ENCODE peak calls at places on chromosome 22, in eight cellular contexts. T, C, Q, Z, S, H, A and V are unnamed samples. For H3K4me1, the result is how much of the 10 kb centered on the place peaks cover.

GRCh38 chr22:42519544-42520237 is at the start of gene RRP7A:
- DNase-seq in Q (peak), S (peak), T (peak), Z (peak), C (peak), H (peak), A (peak), V (peak)

GRCh38 chr22:23178512-23179254 is 1.6 kb upstream of the BCR start:
- DNase-seq in Q (peak), T (no peak), Z (peak), S (peak), H (peak), A (peak), C (peak), V (peak)

GRCh38 chr22:37187891-37188761 is at the start of gene C1QTNF6:
- DNase-seq in A (peak), T (peak), S (peak), C (peak), H (no peak), Q (peak), Z (peak), V (no peak)

GRCh38 chr22:19717691-19718254 is 3.5 kb downstream of the SEPTIN5 start:
- DNase-seq in H (peak), Q (peak), S (peak), A (peak), Z (peak), T (peak), C (peak), V (peak)

GRCh38 chr22:47125603-47126002 is 363.2 kb downstream of the TBC1D22A start:
- DNase-seq in S (peak), Z (no peak), Q (no peak), C (no peak), H (no peak), A (no peak), T (no peak), V (no peak)

GRCh38 chr22:37951305-37951704 is 2.1 kb downstream of the C22orf23 start:
- DNase-seq in H (no peak), T (no peak), S (peak), C (no peak), Q (peak), Z (no peak), A (peak), V (no peak)

GRCh38 chr22:48945621-48946458 is 881.8 kb downstream of the BRD1 start:
- DNase-seq in S (no peak), Q (peak), T (no peak), C (no peak), Z (no peak), A (no peak), H (no peak), V (no peak)

GRCh38 chr22:33785283-33785991 is 134.8 kb downstream of the LARGE1 start:
- DNase-seq in Q (no peak), T (peak), A (peak), Z (no peak), C (no peak), S (peak), H (no peak), V (no peak)

GRCh38 chr22:31192513-31192912 is 19.6 kb upstream of the LIMK2 start:
- DNase-seq in H (no peak), Q (no peak), C (no peak), Z (no peak), A (peak), S (peak), T (no peak), V (no peak)

GRCh38 chr22:48445113-48445827 is 1382.4 kb downstream of the BRD1 start:
- DNase-seq in A (no peak), Q (no peak), C (no peak), T (no peak), H (no peak), Z (no peak), S (peak), V (no peak)

GRCh38 chr22:47872761-47873535 is 1110.5 kb downstream of the TBC1D22A start:
- DNase-seq in Q (no peak), C (no peak), Z (no peak), H (no peak), A (no peak), T (no peak), S (no peak), V (no peak)

GRCh38 chr22:41822289-41823057 is 10.4 kb upstream of the SREBF2 start:
- DNase-seq in Z (no peak), C (no peak), Q (no peak), T (peak), A (peak), S (peak), H (no peak), V (peak)

GRCh38 chr22:42648368-42649260 is 578 bp downstream of the CYB5R3 start:
- DNase-seq in Q (no peak), T (no peak), C (peak), S (peak), A (peak), H (peak), Z (peak), V (no peak)

GRCh38 chr22:32628626-32629587 is 154.3 kb downstream of the FBXO7 start:
- DNase-seq in S (peak), A (no peak), Z (no peak), Q (no peak), C (no peak), T (no peak), H (no peak), V (no peak)

GRCh38 chr22:25449781-25450317 is 114.6 kb upstream of the GRK3 start:
- DNase-seq in H (no peak), Q (no peak), S (peak), Z (no peak), T (peak), A (peak), C (no peak), V (no peak)
- H3K4me1 ChIP-seq in H (under half), Q (under half), S (under half), Z (under half), T (under half), A (under half), C (under half), V (under half)

GRCh38 chr22:46081831-46082210 is 68.5 kb upstream of the PPARA start:
- DNase-seq in Z (peak), A (peak), C (peak), Q (no peak), H (peak), T (no peak), S (peak), V (peak)

GRCh38 chr22:46081036-46081830 is 69.1 kb upstream of the PPARA start:
- DNase-seq in Q (no peak), Z (peak), H (peak), S (peak), A (peak), C (peak), T (no peak), V (no peak)

GRCh38 chr22:46084376-46084775 is 66.0 kb upstream of the PPARA start:
- DNase-seq in C (no peak), H (no peak), S (no peak), Z (no peak), T (no peak), A (no peak), Q (no peak), V (no peak)

GRCh38 chr22:46083383-46084350 is 66.7 kb upstream of the PPARA start:
- DNase-seq in A (peak), H (peak), C (peak), Q (no peak), Z (peak), T (no peak), S (peak), V (no peak)

DNA sequence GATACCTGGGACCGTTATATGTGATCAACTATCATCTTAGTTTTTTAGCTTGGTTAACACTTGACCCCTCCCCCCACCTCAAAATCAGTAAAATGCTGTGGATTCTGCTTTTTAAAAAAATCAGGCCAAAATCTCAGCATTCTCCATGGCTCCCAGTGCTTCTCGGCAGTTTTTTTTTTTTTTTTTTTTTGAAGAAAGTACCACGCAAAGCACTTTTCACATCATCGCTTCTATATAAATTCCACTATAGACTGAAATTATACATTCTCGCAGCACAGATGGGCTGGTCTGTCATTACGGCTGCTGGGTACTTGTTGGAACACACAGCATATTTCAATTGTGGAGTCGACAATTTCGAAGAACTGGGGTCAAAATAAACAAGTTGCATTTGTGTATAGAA is 67.7 kb upstream of the PPARA start:
- DNase-seq in S (peak), H (peak), A (peak), C (no peak), T (no peak), Q (no peak), Z (no peak), V (no peak)
- H3K4me1 ChIP-seq in S (under half), H (half or more), A (half or more), C (under half), T (under half), Q (under half), Z (half or more), V (half or more)

GRCh38 chr22:44394246-44395115 is 81.7 kb upstream of the SHISAL1 start:
- DNase-seq in Z (no peak), A (no peak), T (no peak), S (no peak), H (peak), C (peak), Q (peak), V (peak)

GRCh38 chr22:44396021-44396726 is 83.4 kb upstream of the SHISAL1 start:
- DNase-seq in A (no peak), T (no peak), H (peak), C (peak), Q (peak), S (no peak), Z (no peak), V (no peak)

GRCh38 chr22:44393066-44393465 is 80.3 kb upstream of the SHISAL1 start:
- DNase-seq in C (peak), H (peak), Z (no peak), Q (peak), A (no peak), S (no peak), T (no peak), V (no peak)

GRCh38 chr22:44396727-44397722 is 84.3 kb upstream of the SHISAL1 start:
- DNase-seq in S (no peak), H (peak), T (no peak), C (peak), A (no peak), Q (peak), Z (no peak), V (no peak)

GRCh38 chr22:44395116-44396005 is 82.6 kb upstream of the SHISAL1 start:
- DNase-seq in T (no peak), Q (peak), Z (no peak), H (peak), A (no peak), C (peak), S (no peak), V (no peak)
- H3K4me1 ChIP-seq in T (under half), Q (under half), Z (under half), H (under half), A (under half), C (under half), S (under half), V (under half)

GRCh38 chr22:39437836-39438704 is 18.7 kb upstream of the MGAT3 start:
- DNase-seq in C (no peak), T (no peak), Z (no peak), H (no peak), Q (no peak), S (no peak), A (no peak), V (no peak)

GRCh38 chr22:39435616-39436015 is 21.2 kb upstream of the MGAT3 start:
- DNase-seq in A (no peak), C (no peak), Q (no peak), T (no peak), Z (peak), H (no peak), S (no peak), V (no peak)

GRCh38 chr22:39443416-39443815 is 13.4 kb upstream of the MGAT3 start:
- DNase-seq in Q (no peak), C (no peak), S (no peak), H (no peak), A (no peak), T (no peak), Z (no peak), V (no peak)

GRCh38 chr22:39434721-39435120 is 22.1 kb upstream of the MGAT3 start:
- DNase-seq in C (no peak), A (no peak), Z (peak), S (no peak), Q (no peak), H (no peak), T (no peak), V (no peak)

GRCh38 chr22:39439170-39439569 is 17.6 kb upstream of the MGAT3 start:
- DNase-seq in T (peak), Z (no peak), S (peak), Q (no peak), H (no peak), C (no peak), A (no peak), V (no peak)
- H3K4me1 ChIP-seq in T (under half), Z (under half), S (under half), Q (under half), H (under half), C (under half), A (under half), V (under half)

GRCh38 chr22:16568425-16568758 is 24.2 kb downstream of the CCT8L2 start:
- DNase-seq in C (no peak), S (no peak), H (no peak), T (no peak), Q (no peak), A (no peak), Z (no peak), V (no peak)
- H3K4me1 ChIP-seq in C (under half), S (under half), H (under half), T (under half), Q (under half), A (under half), Z (under half), V (under half)

GRCh38 chr22:49956418-49956770 is 4.2 kb upstream of the PIM3 start:
- DNase-seq in H (no peak), A (no peak), Q (no peak), C (no peak), S (no peak), Z (no peak), T (no peak), V (no peak)
- H3K4me1 ChIP-seq in H (half or more), A (under half), Q (under half), C (under half), S (under half), Z (under half), T (under half), V (under half)